ENCODE peak calls at places on chromosomes 6 and 20, in eight cellular contexts. Q, N, W, C, E, X, P and V are unnamed samples.
A peak's percentile ranks its signal among the peaks of the same experiment; 100 is the strongest.

GRCh38 chr6:45461486-45461885 is 83.8 kb upstream of the SUPT3H start:
- DNase-seq in W (peak; percentile 58), P (no peak), E (no peak), N (no peak), Q (peak; percentile 52), X (no peak), C (no peak), V (no peak)

GRCh38 chr6:125790403-125791150 is at the start of gene NCOA7:
- DNase-seq in Q (peak; percentile 89), W (peak; percentile 77), X (peak; percentile 82), E (peak; percentile 81), P (no peak), C (peak; percentile 93), N (peak; percentile 70), V (peak; percentile 78)

GRCh38 chr6:50025258-50025657 is 3.5 kb upstream of the DEFB110 start:
- DNase-seq in N (no peak), Q (no peak), P (no peak), W (no peak), C (no peak), E (no peak), X (no peak), V (no peak)

GRCh38 chr20:58109918-58110635 is 118.4 kb downstream of the ANKRD60 start:
- DNase-seq in Q (peak; percentile 37), N (no peak), X (no peak), C (no peak), P (no peak), E (no peak), W (no peak), V (no peak)

GRCh38 chr6:45845546-45845945 is 170.1 kb downstream of the CLIC5 start:
- DNase-seq in N (no peak), E (no peak), W (peak; percentile 65), P (no peak), C (no peak), X (no peak), Q (peak; percentile 81), V (no peak)

GRCh38 chr6:96532399-96532798 is 10.8 kb downstream of the UFL1 start:
- DNase-seq in N (no peak), X (no peak), Q (no peak), E (no peak), W (no peak), C (no peak), P (no peak), V (no peak)

GRCh38 chr6:143097224-143097795 is 36.6 kb downstream of the AIG1 start:
- DNase-seq in W (peak; percentile 11), Q (no peak), N (no peak), C (no peak), X (no peak), P (no peak), E (peak; percentile 45), V (no peak)

GRCh38 chr6:14119764-14120163 is 2.2 kb downstream of the CD83 start:
- DNase-seq in X (no peak), N (no peak), W (no peak), E (no peak), P (no peak), Q (peak; percentile 10), C (no peak), V (no peak)

GRCh38 chr6:113476937-113477839 is 380.0 kb upstream of the MARCKS start:
- DNase-seq in E (no peak), W (peak; percentile 46), N (no peak), Q (peak; percentile 72), X (no peak), P (no peak), C (no peak), V (no peak)

GRCh38 chr6:2999621-3000455 is at the start of gene NQO2:
- DNase-seq in P (no peak), W (peak; percentile 65), C (peak; percentile 98), N (peak; percentile 96), E (peak; percentile 88), X (peak; percentile 86), Q (peak; percentile 93), V (peak; percentile 87)

GRCh38 chr20:34566978-34567884 is 8.7 kb downstream of the MAP1LC3A start:
- DNase-seq in N (no peak), Q (no peak), P (no peak), W (no peak), E (no peak), X (no peak), C (no peak), V (no peak)

GRCh38 chr20:15248618-15249395 is 911.4 kb upstream of the FLRT3 start:
- DNase-seq in E (no peak), N (no peak), X (no peak), W (no peak), C (no peak), Q (no peak), P (no peak), V (no peak)

GRCh38 chr6:43937236-43938177 is 167.5 kb downstream of the VEGFA start:
- DNase-seq in E (no peak), C (peak; percentile 15), N (peak; percentile 8), P (no peak), W (no peak), X (peak; percentile 1), Q (no peak), V (peak; percentile 22)

GRCh38 chr20:37651932-37652331 is 41.9 kb upstream of the CTNNBL1 start:
- DNase-seq in X (peak; percentile 24), E (no peak), N (peak; percentile 38), Q (no peak), C (peak; percentile 68), P (no peak), W (peak; percentile 5), V (no peak)

GRCh38 chr6:29552512-29553051 is 7.0 kb downstream of the UBD start:
- DNase-seq in X (no peak), C (no peak), Q (peak; percentile 65), N (no peak), P (no peak), W (peak; percentile 53), E (peak; percentile 70), V (no peak)

GRCh38 chr6:39108041-39108839 is 6.7 kb downstream of the SAYSD1 start:
- DNase-seq in N (no peak), E (no peak), C (no peak), P (no peak), Q (no peak), X (no peak), W (no peak), V (no peak)

GRCh38 chr6:128520436-128521301 is at the start of gene PTPRK:
- DNase-seq in N (peak; percentile 95), W (peak; percentile 92), P (peak; percentile 52), E (peak; percentile 77), Q (peak; percentile 98), X (no peak), C (peak; percentile 98), V (peak; percentile 94)

GRCh38 chr20:48597521-48598302 is 230.1 kb downstream of the PREX1 start:
- DNase-seq in X (no peak), N (no peak), P (no peak), E (no peak), C (no peak), Q (peak; percentile 8), W (no peak), V (peak; percentile 48)

GRCh38 chr20:62723768-62724420 is 15.3 kb downstream of the NTSR1 start:
- DNase-seq in Q (no peak), E (no peak), N (no peak), W (no peak), X (no peak), C (no peak), P (no peak), V (no peak)

DNA sequence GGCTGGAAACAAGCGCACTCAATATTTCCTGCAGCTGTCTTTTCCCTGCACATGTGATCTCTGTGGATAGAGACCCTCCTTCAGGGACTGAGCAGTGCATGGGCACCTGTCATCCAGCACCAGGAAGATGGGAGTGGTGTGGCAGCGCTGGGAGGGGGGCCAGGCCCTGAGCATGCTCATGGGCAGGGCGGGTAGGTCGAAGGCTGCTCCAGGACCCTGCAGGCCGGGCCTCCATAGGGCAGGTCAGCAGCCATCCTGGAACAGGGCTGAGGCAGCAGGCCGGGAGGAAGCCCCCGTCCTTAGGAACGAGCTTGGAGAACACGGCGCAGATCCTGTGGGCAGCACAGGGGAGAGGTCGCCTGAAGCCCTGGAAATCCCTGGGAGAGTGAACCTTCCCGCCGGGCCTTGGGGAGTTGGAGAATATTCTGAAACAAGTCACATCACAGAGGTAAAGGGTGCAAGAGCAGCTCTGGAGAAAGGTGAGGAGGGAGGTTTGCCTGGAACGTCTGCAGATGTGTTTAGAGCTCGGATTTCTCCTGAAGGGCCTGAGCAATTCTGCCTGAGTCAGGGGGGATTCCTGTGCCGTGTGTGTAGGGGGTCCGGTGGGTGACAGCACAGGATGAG is 133.2 kb downstream of the SMOC2 start:
- DNase-seq in E (no peak), C (no peak), P (no peak), N (no peak), W (no peak), X (no peak), Q (no peak), V (no peak)
- H3K9me3 ChIP-seq in E (no peaks in the 10 kb centered on the region), C (no peaks in the 10 kb centered on the region), P (no peaks in the 10 kb centered on the region), N (no peaks in the 10 kb centered on the region), W (no peaks in the 10 kb centered on the region), X (peaks cover 5% of the 10 kb centered on the region), Q (no peaks in the 10 kb centered on the region), V (no peaks in the 10 kb centered on the region)

GRCh38 chr20:60371456-60371855 is 413.2 kb downstream of the CDH26 start:
- DNase-seq in X (no peak), Q (no peak), E (no peak), P (no peak), C (no peak), N (no peak), W (no peak), V (no peak)
- H3K9me3 ChIP-seq in X (no peaks in the 10 kb centered on the region), Q (no peaks in the 10 kb centered on the region), E (no peaks in the 10 kb centered on the region), P (no peaks in the 10 kb centered on the region), C (no peaks in the 10 kb centered on the region), N (peaks cover 6% of the 10 kb centered on the region), W (no peaks in the 10 kb centered on the region), V (no peaks in the 10 kb centered on the region)

DNA sequence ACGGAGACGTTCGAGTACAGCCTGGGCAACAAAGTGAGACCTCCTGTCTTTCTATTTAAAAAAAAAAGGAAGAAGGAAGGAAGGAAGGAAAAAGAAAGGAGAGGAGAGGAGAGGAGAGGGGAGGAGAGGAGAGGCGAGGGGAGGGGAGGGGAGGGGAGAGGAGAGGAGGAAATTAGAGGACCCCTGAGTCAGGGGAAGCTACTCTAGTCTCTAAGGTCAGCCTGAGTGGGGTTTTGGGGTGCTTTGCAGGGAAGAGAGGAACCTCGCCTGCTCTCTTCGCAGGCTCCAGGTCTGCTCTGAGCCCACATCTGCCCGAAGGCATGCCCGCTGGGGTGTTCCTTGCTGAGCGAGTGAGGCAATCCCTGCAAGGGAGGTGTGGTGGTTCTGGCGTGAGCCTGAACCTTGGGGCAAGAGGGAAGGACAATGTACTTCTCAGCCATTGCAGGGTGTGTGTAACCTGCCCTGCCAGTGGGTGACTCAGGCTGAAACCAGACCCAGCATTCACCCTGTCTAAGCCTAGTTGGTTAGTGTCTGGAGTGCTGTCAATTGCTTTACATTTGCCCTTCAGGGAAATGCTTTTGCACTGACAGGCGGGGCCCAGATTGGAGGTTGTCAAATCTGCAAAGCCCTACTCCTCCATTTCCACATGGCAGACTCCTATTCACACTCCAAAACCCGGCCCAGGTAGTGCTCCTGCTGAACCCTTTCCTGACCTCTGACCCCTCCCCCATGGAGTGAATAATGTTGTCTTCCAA is 15.3 kb upstream of the MMP9 start:
- DNase-seq in P (no peak), E (no peak), N (no peak), X (no peak), W (peak; percentile 29), C (no peak), Q (peak; percentile 74), V (no peak)
- H3K9me3 ChIP-seq in P (no peaks in the 10 kb centered on the region), E (no peaks in the 10 kb centered on the region), N (no peaks in the 10 kb centered on the region), X (no peaks in the 10 kb centered on the region), W (no peaks in the 10 kb centered on the region), C (no peaks in the 10 kb centered on the region), Q (no peaks in the 10 kb centered on the region), V (no peaks in the 10 kb centered on the region)

DNA sequence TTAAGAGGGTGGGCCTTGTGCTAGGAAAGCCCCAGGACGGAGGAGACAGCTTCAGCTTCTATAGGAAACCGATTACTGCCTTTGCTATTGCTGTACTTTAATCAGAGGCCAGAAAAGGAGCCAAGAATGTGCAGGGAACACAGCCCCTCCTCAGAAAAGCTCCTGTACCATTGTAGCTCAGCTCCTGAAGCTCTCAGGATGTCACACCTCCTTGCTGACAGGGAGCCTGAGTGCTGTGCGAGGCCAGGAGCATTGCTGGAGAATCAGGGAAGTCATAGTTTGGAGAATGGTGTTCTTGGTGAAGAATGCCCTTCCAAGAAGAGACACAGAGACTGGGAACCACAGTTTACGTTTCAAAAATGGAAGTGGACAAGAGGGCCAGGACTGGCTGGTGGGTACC is 46.8 kb downstream of the LYRM2 start:
- DNase-seq in E (no peak), P (no peak), Q (no peak), C (no peak), N (no peak), W (no peak), X (no peak), V (no peak)
- H3K9me3 ChIP-seq in E (no peaks in the 10 kb centered on the region), P (no peaks in the 10 kb centered on the region), Q (no peaks in the 10 kb centered on the region), C (no peaks in the 10 kb centered on the region), N (no peaks in the 10 kb centered on the region), W (no peaks in the 10 kb centered on the region), X (no peaks in the 10 kb centered on the region), V (no peaks in the 10 kb centered on the region)